ENCODE peak calls at places on chromosomes 13 and 19, in six cellular contexts. One of them, this sample, is unnamed.

GRCh38 chr19:42655748-42656147 is 61.0 kb upstream of the CEACAM8 start:
- DNase-seq in HT-29: peak
- DNase-seq in lung microvascular endothelial cell: peak
- DNase-seq in stimulated activated CD4-positive, alpha-beta T cell treated with anti-CD3 and anti-CD28 coated beads, Interleukin-12 subunit alpha, Interleukin-12 subunit beta, amount 100 ng/mL, for 24 hours: no peak
- DNase-seq in EL: no peak
- DNase-seq in NCI-H1694: no peak
- DNase-seq in this sample: no peak

GRCh38 chr19:23991170-23991569 is 76.5 kb downstream of the ZNF726 start:
- DNase-seq in HT-29: peak
- DNase-seq in lung microvascular endothelial cell: peak
- DNase-seq in stimulated activated CD4-positive, alpha-beta T cell treated with anti-CD3 and anti-CD28 coated beads, Interleukin-12 subunit alpha, Interleukin-12 subunit beta, amount 100 ng/mL, for 24 hours: no peak
- DNase-seq in EL: no peak
- DNase-seq in NCI-H1694: no peak
- DNase-seq in this sample: no peak

GRCh38 chr13:110323172-110323851 is 16.2 kb downstream of the COL4A2 start:
- DNase-seq in HT-29: no peak
- DNase-seq in lung microvascular endothelial cell: peak
- DNase-seq in stimulated activated CD4-positive, alpha-beta T cell treated with anti-CD3 and anti-CD28 coated beads, Interleukin-12 subunit alpha, Interleukin-12 subunit beta, amount 100 ng/mL, for 24 hours: no peak
- DNase-seq in EL: peak
- DNase-seq in NCI-H1694: no peak
- DNase-seq in this sample: peak

GRCh38 chr13:23993439-23993980 is 96.2 kb upstream of the C1QTNF9B start:
- DNase-seq in HT-29: no peak
- DNase-seq in lung microvascular endothelial cell: no peak
- DNase-seq in stimulated activated CD4-positive, alpha-beta T cell treated with anti-CD3 and anti-CD28 coated beads, Interleukin-12 subunit alpha, Interleukin-12 subunit beta, amount 100 ng/mL, for 24 hours: no peak
- DNase-seq in EL: peak
- DNase-seq in NCI-H1694: no peak
- DNase-seq in this sample: no peak

GRCh38 chr19:11971045-11971444 is 6.2 kb downstream of the ZNF763 start:
- DNase-seq in HT-29: no peak
- DNase-seq in lung microvascular endothelial cell: no peak
- DNase-seq in stimulated activated CD4-positive, alpha-beta T cell treated with anti-CD3 and anti-CD28 coated beads, Interleukin-12 subunit alpha, Interleukin-12 subunit beta, amount 100 ng/mL, for 24 hours: no peak
- DNase-seq in EL: no peak
- DNase-seq in NCI-H1694: no peak
- DNase-seq in this sample: no peak

GRCh38 chr19:33132425-33132824 is 511 bp downstream of the WDR88 start:
- DNase-seq in HT-29: no peak
- DNase-seq in lung microvascular endothelial cell: no peak
- DNase-seq in stimulated activated CD4-positive, alpha-beta T cell treated with anti-CD3 and anti-CD28 coated beads, Interleukin-12 subunit alpha, Interleukin-12 subunit beta, amount 100 ng/mL, for 24 hours: no peak
- DNase-seq in EL: no peak
- DNase-seq in NCI-H1694: no peak
- DNase-seq in this sample: no peak

GRCh38 chr13:80262051-80262695 is 78.8 kb downstream of the SPRY2 start:
- DNase-seq in HT-29: no peak
- DNase-seq in lung microvascular endothelial cell: no peak
- DNase-seq in stimulated activated CD4-positive, alpha-beta T cell treated with anti-CD3 and anti-CD28 coated beads, Interleukin-12 subunit alpha, Interleukin-12 subunit beta, amount 100 ng/mL, for 24 hours: no peak
- DNase-seq in EL: no peak
- DNase-seq in NCI-H1694: no peak
- DNase-seq in this sample: no peak

GRCh38 chr13:27311518-27312208 is 41.0 kb downstream of the RASL11A start:
- DNase-seq in HT-29: no peak
- DNase-seq in lung microvascular endothelial cell: no peak
- DNase-seq in stimulated activated CD4-positive, alpha-beta T cell treated with anti-CD3 and anti-CD28 coated beads, Interleukin-12 subunit alpha, Interleukin-12 subunit beta, amount 100 ng/mL, for 24 hours: no peak
- DNase-seq in EL: no peak
- DNase-seq in NCI-H1694: no peak
- DNase-seq in this sample: no peak

GRCh38 chr13:65353951-65354350 is 1876.2 kb downstream of the PCDH9 start:
- DNase-seq in HT-29: no peak
- DNase-seq in lung microvascular endothelial cell: no peak
- DNase-seq in stimulated activated CD4-positive, alpha-beta T cell treated with anti-CD3 and anti-CD28 coated beads, Interleukin-12 subunit alpha, Interleukin-12 subunit beta, amount 100 ng/mL, for 24 hours: no peak
- DNase-seq in EL: no peak
- DNase-seq in NCI-H1694: no peak
- DNase-seq in this sample: no peak

GRCh38 chr13:24270639-24271131 is 38.7 kb upstream of the C1QTNF9 start:
- DNase-seq in HT-29: no peak
- DNase-seq in lung microvascular endothelial cell: peak
- DNase-seq in stimulated activated CD4-positive, alpha-beta T cell treated with anti-CD3 and anti-CD28 coated beads, Interleukin-12 subunit alpha, Interleukin-12 subunit beta, amount 100 ng/mL, for 24 hours: no peak
- DNase-seq in EL: peak
- DNase-seq in NCI-H1694: no peak
- DNase-seq in this sample: peak

GRCh38 chr13:102136735-102137296 is 265.0 kb downstream of the FGF14 start:
- DNase-seq in HT-29: no peak
- DNase-seq in lung microvascular endothelial cell: no peak
- DNase-seq in stimulated activated CD4-positive, alpha-beta T cell treated with anti-CD3 and anti-CD28 coated beads, Interleukin-12 subunit alpha, Interleukin-12 subunit beta, amount 100 ng/mL, for 24 hours: no peak
- DNase-seq in EL: no peak
- DNase-seq in NCI-H1694: no peak
- DNase-seq in this sample: no peak

GRCh38 chr13:98432638-98433037 is 144.3 kb downstream of the STK24 start:
- DNase-seq in HT-29: no peak
- DNase-seq in lung microvascular endothelial cell: no peak
- DNase-seq in stimulated activated CD4-positive, alpha-beta T cell treated with anti-CD3 and anti-CD28 coated beads, Interleukin-12 subunit alpha, Interleukin-12 subunit beta, amount 100 ng/mL, for 24 hours: no peak
- DNase-seq in EL: no peak
- DNase-seq in NCI-H1694: no peak
- DNase-seq in this sample: no peak

GRCh38 chr13:106176103-106176502 is 359.4 kb downstream of the EFNB2 start:
- DNase-seq in HT-29: no peak
- DNase-seq in lung microvascular endothelial cell: no peak
- DNase-seq in stimulated activated CD4-positive, alpha-beta T cell treated with anti-CD3 and anti-CD28 coated beads, Interleukin-12 subunit alpha, Interleukin-12 subunit beta, amount 100 ng/mL, for 24 hours: no peak
- DNase-seq in EL: peak
- DNase-seq in NCI-H1694: no peak
- DNase-seq in this sample: peak

GRCh38 chr19:14405380-14405757 is 13.8 kb downstream of the DDX39A start:
- DNase-seq in HT-29: no peak
- DNase-seq in lung microvascular endothelial cell: no peak
- DNase-seq in stimulated activated CD4-positive, alpha-beta T cell treated with anti-CD3 and anti-CD28 coated beads, Interleukin-12 subunit alpha, Interleukin-12 subunit beta, amount 100 ng/mL, for 24 hours: no peak
- DNase-seq in EL: no peak
- DNase-seq in NCI-H1694: no peak
- DNase-seq in this sample: no peak

GRCh38 chr19:18743281-18743825 is 47.8 kb downstream of the COMP start:
- DNase-seq in HT-29: no peak
- DNase-seq in lung microvascular endothelial cell: no peak
- DNase-seq in stimulated activated CD4-positive, alpha-beta T cell treated with anti-CD3 and anti-CD28 coated beads, Interleukin-12 subunit alpha, Interleukin-12 subunit beta, amount 100 ng/mL, for 24 hours: no peak
- DNase-seq in EL: no peak
- DNase-seq in NCI-H1694: no peak
- DNase-seq in this sample: no peak

GRCh38 chr19:40249201-40249600 is 22.7 kb upstream of the CCNP start:
- DNase-seq in HT-29: no peak
- DNase-seq in lung microvascular endothelial cell: no peak
- DNase-seq in stimulated activated CD4-positive, alpha-beta T cell treated with anti-CD3 and anti-CD28 coated beads, Interleukin-12 subunit alpha, Interleukin-12 subunit beta, amount 100 ng/mL, for 24 hours: no peak
- DNase-seq in EL: no peak
- DNase-seq in NCI-H1694: no peak
- DNase-seq in this sample: no peak

GRCh38 chr13:51212808-51213728 is 9.1 kb upstream of the FAM124A start:
- DNase-seq in HT-29: no peak
- DNase-seq in lung microvascular endothelial cell: no peak
- DNase-seq in stimulated activated CD4-positive, alpha-beta T cell treated with anti-CD3 and anti-CD28 coated beads, Interleukin-12 subunit alpha, Interleukin-12 subunit beta, amount 100 ng/mL, for 24 hours: no peak
- DNase-seq in EL: no peak
- DNase-seq in NCI-H1694: no peak
- DNase-seq in this sample: no peak

GRCh38 chr13:35817642-35818576 is 313.3 kb downstream of the DCLK1 start:
- DNase-seq in HT-29: no peak
- DNase-seq in lung microvascular endothelial cell: no peak
- DNase-seq in stimulated activated CD4-positive, alpha-beta T cell treated with anti-CD3 and anti-CD28 coated beads, Interleukin-12 subunit alpha, Interleukin-12 subunit beta, amount 100 ng/mL, for 24 hours: no peak
- DNase-seq in EL: no peak
- DNase-seq in NCI-H1694: no peak
- DNase-seq in this sample: no peak

GRCh38 chr19:34744896-34745690 is 11.1 kb downstream of the ZNF181 start:
- DNase-seq in HT-29: no peak
- DNase-seq in lung microvascular endothelial cell: no peak
- DNase-seq in stimulated activated CD4-positive, alpha-beta T cell treated with anti-CD3 and anti-CD28 coated beads, Interleukin-12 subunit alpha, Interleukin-12 subunit beta, amount 100 ng/mL, for 24 hours: no peak
- DNase-seq in EL: no peak
- DNase-seq in NCI-H1694: no peak
- DNase-seq in this sample: no peak

GRCh38 chr13:98510156-98510509 is 66.8 kb downstream of the STK24 start:
- DNase-seq in HT-29: no peak
- DNase-seq in lung microvascular endothelial cell: no peak
- DNase-seq in stimulated activated CD4-positive, alpha-beta T cell treated with anti-CD3 and anti-CD28 coated beads, Interleukin-12 subunit alpha, Interleukin-12 subunit beta, amount 100 ng/mL, for 24 hours: no peak
- DNase-seq in EL: no peak
- DNase-seq in NCI-H1694: no peak
- DNase-seq in this sample: no peak

GRCh38 chr13:48571121-48571901 is 38.4 kb upstream of the RCBTB2 start:
- DNase-seq in HT-29: no peak
- DNase-seq in lung microvascular endothelial cell: peak
- DNase-seq in stimulated activated CD4-positive, alpha-beta T cell treated with anti-CD3 and anti-CD28 coated beads, Interleukin-12 subunit alpha, Interleukin-12 subunit beta, amount 100 ng/mL, for 24 hours: no peak
- DNase-seq in EL: peak
- DNase-seq in NCI-H1694: no peak
- DNase-seq in this sample: peak

GRCh38 chr13:92362717-92363116 is 863.9 kb upstream of the GPC6 start:
- DNase-seq in HT-29: no peak
- DNase-seq in lung microvascular endothelial cell: no peak
- DNase-seq in stimulated activated CD4-positive, alpha-beta T cell treated with anti-CD3 and anti-CD28 coated beads, Interleukin-12 subunit alpha, Interleukin-12 subunit beta, amount 100 ng/mL, for 24 hours: no peak
- DNase-seq in EL: no peak
- DNase-seq in NCI-H1694: peak
- DNase-seq in this sample: no peak

GRCh38 chr19:52637718-52638585 is at the start of gene ZNF83:
- DNase-seq in HT-29: peak
- DNase-seq in lung microvascular endothelial cell: peak
- DNase-seq in stimulated activated CD4-positive, alpha-beta T cell treated with anti-CD3 and anti-CD28 coated beads, Interleukin-12 subunit alpha, Interleukin-12 subunit beta, amount 100 ng/mL, for 24 hours: peak
- DNase-seq in EL: peak
- DNase-seq in NCI-H1694: no peak
- DNase-seq in this sample: peak

GRCh38 chr13:61880576-61881283 is 465.1 kb upstream of the PCDH20 start:
- DNase-seq in HT-29: peak
- DNase-seq in lung microvascular endothelial cell: no peak
- DNase-seq in stimulated activated CD4-positive, alpha-beta T cell treated with anti-CD3 and anti-CD28 coated beads, Interleukin-12 subunit alpha, Interleukin-12 subunit beta, amount 100 ng/mL, for 24 hours: no peak
- DNase-seq in EL: no peak
- DNase-seq in NCI-H1694: peak
- DNase-seq in this sample: peak

GRCh38 chr13:100473087-100473486 is 115.5 kb downstream of the GGACT start:
- DNase-seq in HT-29: no peak
- DNase-seq in lung microvascular endothelial cell: no peak
- DNase-seq in stimulated activated CD4-positive, alpha-beta T cell treated with anti-CD3 and anti-CD28 coated beads, Interleukin-12 subunit alpha, Interleukin-12 subunit beta, amount 100 ng/mL, for 24 hours: no peak
- DNase-seq in EL: no peak
- DNase-seq in NCI-H1694: no peak
- DNase-seq in this sample: no peak

GRCh38 chr19:6362351-6362801 is 1.0 kb downstream of the CLPP start:
- DNase-seq in HT-29: no peak
- DNase-seq in lung microvascular endothelial cell: no peak
- DNase-seq in stimulated activated CD4-positive, alpha-beta T cell treated with anti-CD3 and anti-CD28 coated beads, Interleukin-12 subunit alpha, Interleukin-12 subunit beta, amount 100 ng/mL, for 24 hours: no peak
- DNase-seq in EL: peak
- DNase-seq in NCI-H1694: no peak
- DNase-seq in this sample: no peak

GRCh38 chr19:30450945-30451344 is 78.8 kb downstream of the ZNF536 start:
- DNase-seq in HT-29: no peak
- DNase-seq in lung microvascular endothelial cell: no peak
- DNase-seq in stimulated activated CD4-positive, alpha-beta T cell treated with anti-CD3 and anti-CD28 coated beads, Interleukin-12 subunit alpha, Interleukin-12 subunit beta, amount 100 ng/mL, for 24 hours: no peak
- DNase-seq in EL: no peak
- DNase-seq in NCI-H1694: no peak
- DNase-seq in this sample: peak

GRCh38 chr13:110541526-110541920 is 20.0 kb downstream of the RAB20 start:
- DNase-seq in HT-29: no peak
- DNase-seq in lung microvascular endothelial cell: no peak
- DNase-seq in stimulated activated CD4-positive, alpha-beta T cell treated with anti-CD3 and anti-CD28 coated beads, Interleukin-12 subunit alpha, Interleukin-12 subunit beta, amount 100 ng/mL, for 24 hours: no peak
- DNase-seq in EL: no peak
- DNase-seq in NCI-H1694: no peak
- DNase-seq in this sample: peak

GRCh38 chr19:5489511-5489910 is 34.3 kb downstream of the ZNRF4 start:
- DNase-seq in HT-29: no peak
- DNase-seq in lung microvascular endothelial cell: no peak
- DNase-seq in stimulated activated CD4-positive, alpha-beta T cell treated with anti-CD3 and anti-CD28 coated beads, Interleukin-12 subunit alpha, Interleukin-12 subunit beta, amount 100 ng/mL, for 24 hours: no peak
- DNase-seq in EL: no peak
- DNase-seq in NCI-H1694: no peak
- DNase-seq in this sample: no peak

This sample was measured in AG20443.